ENCODE peak calls at places on chromosomes 11 and 22, in four cellular contexts. One of them, this sample, is unnamed.

GRCh38 chr22:36358533-36359171 is 29.1 kb downstream of the MYH9 start:
- DNase-seq in upper lobe of left lung: no peak
- DNase-seq in K562: no peak
- DNase-seq in breast epithelium: no peak
- DNase-seq in this sample: no peak

GRCh38 chr11:94597896-94598295 is 30.7 kb downstream of the PIWIL4 start:
- DNase-seq in upper lobe of left lung: no peak
- DNase-seq in K562: peak; percentile 10
- DNase-seq in breast epithelium: no peak
- DNase-seq in this sample: no peak

GRCh38 chr11:101617735-101618332 is 34.0 kb upstream of the TRPC6 start:
- DNase-seq in upper lobe of left lung: no peak
- DNase-seq in K562: no peak
- DNase-seq in breast epithelium: no peak
- DNase-seq in this sample: no peak

GRCh38 chr11:69053169-69053477 is 4.4 kb downstream of the TPCN2 start:
- DNase-seq in upper lobe of left lung: no peak
- DNase-seq in K562: no peak
- DNase-seq in breast epithelium: no peak
- DNase-seq in this sample: no peak

GRCh38 chr11:128862913-128863660 is 4.0 kb downstream of the KCNJ1 start:
- DNase-seq in upper lobe of left lung: no peak
- DNase-seq in K562: no peak
- DNase-seq in breast epithelium: no peak
- DNase-seq in this sample: no peak

GRCh38 chr22:50677493-50678217 is 5.0 kb downstream of the SHANK3 start:
- DNase-seq in upper lobe of left lung: no peak
- DNase-seq in K562: no peak
- DNase-seq in breast epithelium: no peak
- DNase-seq in this sample: no peak

GRCh38 chr11:26297179-26297970 is 34.6 kb upstream of the ANO3 start:
- DNase-seq in upper lobe of left lung: no peak
- DNase-seq in K562: peak; percentile 5
- DNase-seq in breast epithelium: no peak
- DNase-seq in this sample: peak; percentile 19

GRCh38 chr22:46374663-46375474 is 39.4 kb downstream of the TRMU start:
- DNase-seq in upper lobe of left lung: no peak
- DNase-seq in K562: no peak
- DNase-seq in breast epithelium: peak; percentile 69
- DNase-seq in this sample: peak; percentile 93

GRCh38 chr11:47917643-47918369 is 62.6 kb upstream of the PTPRJ start:
- DNase-seq in upper lobe of left lung: no peak
- DNase-seq in K562: peak; percentile 87
- DNase-seq in breast epithelium: peak; percentile 42
- DNase-seq in this sample: peak; percentile 68

GRCh38 chr22:24402460-24403192 is 24.8 kb upstream of the ADORA2A start:
- DNase-seq in upper lobe of left lung: no peak
- DNase-seq in K562: no peak
- DNase-seq in breast epithelium: peak; percentile 83
- DNase-seq in this sample: peak; percentile 98

GRCh38 chr11:75644370-75644769 is 24.5 kb downstream of the MAP6 start:
- DNase-seq in upper lobe of left lung: no peak
- DNase-seq in K562: no peak
- DNase-seq in breast epithelium: no peak
- DNase-seq in this sample: no peak

GRCh38 chr22:21734540-21735197 is 925 bp downstream of the YPEL1 start:
- DNase-seq in upper lobe of left lung: no peak
- DNase-seq in K562: no peak
- DNase-seq in breast epithelium: no peak
- DNase-seq in this sample: no peak

GRCh38 chr11:68140496-68141246 is 19.5 kb upstream of the CHKA start:
- DNase-seq in upper lobe of left lung: no peak
- DNase-seq in K562: no peak
- DNase-seq in breast epithelium: no peak
- DNase-seq in this sample: no peak

GRCh38 chr11:10942621-10943020 is 84.8 kb upstream of the ZBED5 start:
- DNase-seq in upper lobe of left lung: no peak
- DNase-seq in K562: no peak
- DNase-seq in breast epithelium: no peak
- DNase-seq in this sample: no peak

GRCh38 chr11:10432971-10433370 is 22.1 kb upstream of the AMPD3 start:
- DNase-seq in upper lobe of left lung: no peak
- DNase-seq in K562: no peak
- DNase-seq in breast epithelium: no peak
- DNase-seq in this sample: no peak

GRCh38 chr11:101442936-101443521 is 140.8 kb downstream of the TRPC6 start:
- DNase-seq in upper lobe of left lung: no peak
- DNase-seq in K562: no peak
- DNase-seq in breast epithelium: no peak
- DNase-seq in this sample: no peak

GRCh38 chr11:43504316-43504950 is 145.7 kb downstream of the TTC17 start:
- DNase-seq in upper lobe of left lung: no peak
- DNase-seq in K562: peak; percentile 37
- DNase-seq in breast epithelium: no peak
- DNase-seq in this sample: no peak

GRCh38 chr11:112839051-112839450 is 122.2 kb upstream of the NCAM1 start:
- DNase-seq in upper lobe of left lung: no peak
- DNase-seq in K562: no peak
- DNase-seq in breast epithelium: no peak
- DNase-seq in this sample: no peak

GRCh38 chr11:62805044-62805892 is at the start of gene NXF1:
- DNase-seq in upper lobe of left lung: peak; percentile 99
- DNase-seq in K562: peak; percentile 98
- DNase-seq in breast epithelium: peak; percentile 93
- DNase-seq in this sample: peak; percentile 95

GRCh38 chr22:48895831-48896765 is 931.6 kb downstream of the BRD1 start:
- DNase-seq in upper lobe of left lung: no peak
- DNase-seq in K562: no peak
- DNase-seq in breast epithelium: no peak
- DNase-seq in this sample: no peak

GRCh38 chr11:107197932-107198331 is 179.7 kb upstream of the GUCY1A2 start:
- DNase-seq in upper lobe of left lung: no peak
- DNase-seq in K562: no peak
- DNase-seq in breast epithelium: no peak
- DNase-seq in this sample: no peak

GRCh38 chr22:43377486-43377995 is 34.3 kb upstream of the MPPED1 start:
- DNase-seq in upper lobe of left lung: no peak
- DNase-seq in K562: no peak
- DNase-seq in breast epithelium: no peak
- DNase-seq in this sample: no peak

GRCh38 chr11:122656073-122656630 is 630 bp downstream of the UBASH3B start:
- DNase-seq in upper lobe of left lung: peak; percentile 93
- DNase-seq in K562: peak; percentile 29
- DNase-seq in breast epithelium: peak; percentile 27
- DNase-seq in this sample: peak; percentile 26

GRCh38 chr11:39541945-39542351 is 1917.5 kb downstream of the LRRC4C start:
- DNase-seq in upper lobe of left lung: no peak
- DNase-seq in K562: no peak
- DNase-seq in breast epithelium: no peak
- DNase-seq in this sample: no peak

GRCh38 chr22:22703715-22704114 is 59.3 kb downstream of the GGTLC2 start:
- DNase-seq in upper lobe of left lung: no peak
- DNase-seq in K562: no peak
- DNase-seq in breast epithelium: no peak
- DNase-seq in this sample: no peak

GRCh38 chr11:69301491-69302401 is 7.8 kb downstream of the MYEOV start:
- DNase-seq in upper lobe of left lung: no peak
- DNase-seq in K562: peak; percentile 77
- DNase-seq in breast epithelium: peak; percentile 50
- DNase-seq in this sample: no peak

GRCh38 chr11:28009383-28009782 is 98.6 kb downstream of the KIF18A start:
- DNase-seq in upper lobe of left lung: no peak
- DNase-seq in K562: no peak
- DNase-seq in breast epithelium: no peak
- DNase-seq in this sample: no peak

GRCh38 chr11:11916981-11917399 is 75.2 kb downstream of the USP47 start:
- DNase-seq in upper lobe of left lung: no peak
- DNase-seq in K562: no peak
- DNase-seq in breast epithelium: peak; percentile 31
- DNase-seq in this sample: no peak

GRCh38 chr22:21038405-21038804 is 6.0 kb upstream of the SLC7A4 start:
- DNase-seq in upper lobe of left lung: no peak
- DNase-seq in K562: no peak
- DNase-seq in breast epithelium: no peak
- DNase-seq in this sample: no peak

GRCh38 chr11:44567876-44568256 is 2.4 kb downstream of the CD82 start:
- DNase-seq in upper lobe of left lung: no peak
- DNase-seq in K562: no peak
- DNase-seq in breast epithelium: no peak
- DNase-seq in this sample: no peak

GRCh38 chr11:19889531-19889930 is 176.9 kb downstream of the NAV2 start:
- DNase-seq in upper lobe of left lung: no peak
- DNase-seq in K562: no peak
- DNase-seq in breast epithelium: no peak
- DNase-seq in this sample: no peak
- TF ChIP-seq CTCF in upper lobe of left lung: no peak
- TF ChIP-seq CTCF in K562: no peak
- TF ChIP-seq CTCF in breast epithelium: no peak
- TF ChIP-seq CTCF in this sample: no peak

DNA sequence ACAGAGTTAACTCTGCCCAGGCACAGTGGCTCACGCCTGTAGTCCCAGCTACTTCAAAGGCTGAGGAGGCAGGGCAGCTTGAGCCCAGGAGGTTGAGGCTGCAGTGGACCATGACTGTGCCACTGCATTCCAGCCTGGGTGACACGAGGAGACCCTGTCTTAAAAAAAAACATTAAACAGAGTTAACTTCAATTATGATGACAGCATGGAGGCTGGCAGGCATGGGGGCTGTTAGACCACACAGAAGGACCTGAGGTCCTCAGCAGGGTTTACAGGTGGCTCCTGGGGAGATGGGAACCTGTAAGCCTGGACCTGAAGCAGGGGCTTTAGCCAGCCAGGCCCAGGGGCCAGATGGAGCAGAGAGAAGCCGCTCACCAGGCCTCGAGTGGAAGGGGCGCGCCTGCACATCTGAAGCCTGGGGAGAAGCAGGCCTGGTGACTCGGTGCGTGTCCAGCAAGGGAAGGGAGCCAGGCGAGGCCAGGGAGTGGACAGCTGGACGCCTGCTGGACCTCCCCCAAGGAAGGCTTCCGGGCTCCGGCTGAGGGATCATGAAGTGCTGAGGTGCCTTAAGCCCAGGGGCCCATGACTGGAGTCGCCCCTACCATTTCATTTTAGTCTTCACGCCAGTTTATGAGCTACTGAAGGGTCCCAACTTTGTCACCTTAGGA is 25.3 kb downstream of the RPUSD4 start:
- DNase-seq in upper lobe of left lung: peak; percentile 72
- DNase-seq in K562: no peak
- DNase-seq in breast epithelium: no peak
- DNase-seq in this sample: no peak
- TF ChIP-seq POLR2AphosphoS5 in upper lobe of left lung: no peak
- TF ChIP-seq POLR2AphosphoS5 in K562: no peak
- TF ChIP-seq POLR2AphosphoS5 in breast epithelium: no peak
- TF ChIP-seq POLR2AphosphoS5 in this sample: no peak

GRCh38 chr11:3094223-3094824 is 37.1 kb upstream of the CARS1 start:
- DNase-seq in upper lobe of left lung: peak; percentile 61
- DNase-seq in K562: no peak
- DNase-seq in breast epithelium: no peak
- DNase-seq in this sample: no peak
- H3K36me3 ChIP-seq in upper lobe of left lung: peaks cover 26% of the 10 kb centered on the region
- H3K36me3 ChIP-seq in K562: no peaks in the 10 kb centered on the region
- H3K36me3 ChIP-seq in breast epithelium: no peaks in the 10 kb centered on the region
- H3K36me3 ChIP-seq in this sample: peaks cover 5% of the 10 kb centered on the region

GRCh38 chr11:57342702-57343101 is 4.5 kb downstream of the P2RX3 start:
- DNase-seq in upper lobe of left lung: no peak
- DNase-seq in K562: no peak
- DNase-seq in breast epithelium: no peak
- DNase-seq in this sample: no peak

GRCh38 chr11:57338152-57338551 is at the start of gene P2RX3:
- DNase-seq in upper lobe of left lung: no peak
- DNase-seq in K562: no peak
- DNase-seq in breast epithelium: no peak
- DNase-seq in this sample: no peak

GRCh38 chr11:57339305-57339704 is 1.2 kb downstream of the P2RX3 start:
- DNase-seq in upper lobe of left lung: no peak
- DNase-seq in K562: no peak
- DNase-seq in breast epithelium: no peak
- DNase-seq in this sample: no peak

GRCh38 chr11:57341250-57341808 is 3.2 kb downstream of the P2RX3 start:
- DNase-seq in upper lobe of left lung: no peak
- DNase-seq in K562: no peak
- DNase-seq in breast epithelium: no peak
- DNase-seq in this sample: no peak

DNA sequence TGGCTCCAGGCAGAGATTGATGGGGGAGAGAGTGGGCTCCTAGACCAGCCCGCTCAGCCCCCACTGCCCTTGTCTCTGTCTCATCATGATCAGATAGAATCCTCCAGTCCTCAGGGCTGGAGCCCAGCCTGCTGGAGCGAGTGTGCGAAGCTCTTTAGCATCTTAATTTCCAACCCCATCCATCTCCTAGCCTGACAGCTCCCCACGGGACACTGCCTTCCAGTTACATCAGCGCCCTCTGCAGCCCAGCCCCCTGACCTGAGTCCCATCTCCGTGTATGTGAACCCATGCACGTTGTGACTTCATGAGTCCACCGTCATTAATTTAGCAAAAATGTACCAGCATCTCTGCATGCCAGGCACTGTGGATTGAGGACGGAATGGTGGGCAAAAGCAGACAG is 2.1 kb downstream of the P2RX3 start:
- DNase-seq in upper lobe of left lung: no peak
- DNase-seq in K562: peak; percentile 65
- DNase-seq in breast epithelium: no peak
- DNase-seq in this sample: no peak
- TF ChIP-seq CTCF in upper lobe of left lung: no peak
- TF ChIP-seq CTCF in K562: peak; percentile 77
- TF ChIP-seq CTCF in breast epithelium: no peak
- TF ChIP-seq CTCF in this sample: no peak

GRCh38 chr11:119320593-119321524 is 3.9 kb upstream of the MCAM start:
- DNase-seq in upper lobe of left lung: peak; percentile 92
- DNase-seq in K562: peak; percentile 83
- DNase-seq in breast epithelium: peak; percentile 74
- DNase-seq in this sample: no peak
- TF ChIP-seq POLR2AphosphoS5 in upper lobe of left lung: peak; percentile 40
- TF ChIP-seq POLR2AphosphoS5 in K562: peak; percentile 42
- TF ChIP-seq POLR2AphosphoS5 in breast epithelium: no peak
- TF ChIP-seq POLR2AphosphoS5 in this sample: no peak

DNA sequence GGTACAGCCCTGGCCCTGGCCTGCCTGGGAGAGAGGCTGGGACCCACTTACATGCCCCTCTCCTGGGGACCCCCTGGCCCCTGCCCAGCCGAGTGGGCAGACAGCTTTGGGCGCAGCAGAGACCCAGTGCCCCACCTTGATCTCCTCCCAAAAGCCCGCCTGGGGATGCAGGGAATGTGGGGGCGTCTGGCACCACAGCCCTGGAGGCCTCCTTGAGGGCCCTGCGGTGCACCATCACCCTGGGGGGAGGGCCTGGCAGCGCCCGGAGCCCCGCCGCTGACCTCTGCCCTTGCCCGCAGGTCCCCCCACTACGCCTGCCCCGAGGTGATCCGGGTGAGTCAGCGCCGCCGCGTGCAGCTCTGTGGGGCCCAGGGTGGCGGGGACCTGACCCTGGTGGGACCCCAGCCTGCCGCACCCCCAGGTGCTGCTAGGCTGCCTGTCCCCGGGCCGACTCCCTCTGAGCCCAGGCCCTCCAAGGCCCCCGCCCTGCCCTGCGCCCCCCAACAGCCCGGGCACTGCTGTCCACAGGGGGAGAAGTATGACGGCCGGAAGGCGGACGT is 43.7 kb downstream of the MOB2 start:
- DNase-seq in upper lobe of left lung: peak; percentile 80
- DNase-seq in K562: no peak
- DNase-seq in breast epithelium: no peak
- DNase-seq in this sample: no peak
- H3K36me3 ChIP-seq in upper lobe of left lung: no peaks in the 10 kb centered on the region
- H3K36me3 ChIP-seq in K562: no peaks in the 10 kb centered on the region
- H3K36me3 ChIP-seq in breast epithelium: no peaks in the 10 kb centered on the region
- H3K36me3 ChIP-seq in this sample: no peaks in the 10 kb centered on the region

GRCh38 chr11:76674517-76675400 is 4.2 kb upstream of the LRRC32 start:
- DNase-seq in upper lobe of left lung: no peak
- DNase-seq in K562: no peak
- DNase-seq in breast epithelium: no peak
- DNase-seq in this sample: no peak
- TF ChIP-seq CTCF in upper lobe of left lung: no peak
- TF ChIP-seq CTCF in K562: no peak
- TF ChIP-seq CTCF in breast epithelium: no peak
- TF ChIP-seq CTCF in this sample: no peak